ENCODE peak calls at places on chromosomes 11 and 22, in four cellular contexts. N is K562, C is HepG2, R is GM12878. W is an unnamed sample.

GRCh38 chr11:29131055-29131454 is 885.8 kb downstream of the KCNA4 start:
- DNase-seq in N (no peak), C (no peak), R (no peak), W (no peak)

GRCh38 chr22:38267086-38267485 is 5.7 kb downstream of the TMEM184B start:
- DNase-seq in N (peak), C (no peak), R (no peak), W (no peak)

GRCh38 chr22:47449508-47450270 is 687.2 kb downstream of the TBC1D22A start:
- DNase-seq in N (no peak), C (no peak), R (no peak), W (no peak)

GRCh38 chr11:117392001-117392690 is 64.5 kb downstream of the CEP164 start:
- DNase-seq in N (no peak), C (no peak), R (no peak), W (no peak)

GRCh38 chr11:112012877-112013276 is 12.3 kb upstream of the DLAT start:
- DNase-seq in N (peak), C (peak), R (no peak), W (no peak)

GRCh38 chr11:66039765-66040164 is 9.2 kb downstream of the GAL3ST3 start:
- DNase-seq in N (no peak), C (no peak), R (no peak), W (no peak)

GRCh38 chr11:57410287-57410686 is 16.6 kb downstream of the SLC43A3 start:
- DNase-seq in N (no peak), C (no peak), R (no peak), W (no peak)

GRCh38 chr22:42662114-42663021 is 13.2 kb upstream of the CYB5R3 start:
- DNase-seq in N (peak), C (no peak), R (no peak), W (peak)

GRCh38 chr22:19959043-19959586 is 17.5 kb upstream of the TXNRD2 start:
- DNase-seq in N (peak), C (peak), R (no peak), W (no peak)

GRCh38 chr22:39997421-39997820 is 2.7 kb downstream of the FAM83F start:
- DNase-seq in N (no peak), C (no peak), R (no peak), W (no peak)

GRCh38 chr11:132643239-132643638 is 889.1 kb downstream of the OPCML start:
- DNase-seq in N (no peak), C (no peak), R (no peak), W (no peak)

GRCh38 chr11:130480721-130481140 is 32.3 kb downstream of the ADAMTS15 start:
- DNase-seq in N (no peak), C (no peak), R (no peak), W (no peak)

GRCh38 chr11:74806267-74806666 is 57.6 kb downstream of the RNF169 start:
- DNase-seq in N (peak), C (peak), R (no peak), W (peak)

GRCh38 chr22:48432721-48433518 is 1394.8 kb downstream of the BRD1 start:
- DNase-seq in N (no peak), C (no peak), R (no peak), W (peak)

GRCh38 chr22:31244044-31244942 is 32.2 kb downstream of the LIMK2 start:
- DNase-seq in N (no peak), C (peak), R (no peak), W (peak)

GRCh38 chr11:76096552-76096951 is 109.8 kb downstream of the WNT11 start:
- DNase-seq in N (no peak), C (no peak), R (no peak), W (peak)

GRCh38 chr11:117725048-117725734 is 71.8 kb downstream of the DSCAML1 start:
- DNase-seq in N (no peak), C (no peak), R (no peak), W (no peak)

GRCh38 chr11:103947566-103947919 is 88.9 kb upstream of the DDI1 start:
- DNase-seq in N (no peak), C (no peak), R (no peak), W (no peak)

GRCh38 chr11:541433-541885 is 4.1 kb downstream of the LRRC56 start:
- DNase-seq in N (no peak), C (no peak), R (no peak), W (no peak)

DNA sequence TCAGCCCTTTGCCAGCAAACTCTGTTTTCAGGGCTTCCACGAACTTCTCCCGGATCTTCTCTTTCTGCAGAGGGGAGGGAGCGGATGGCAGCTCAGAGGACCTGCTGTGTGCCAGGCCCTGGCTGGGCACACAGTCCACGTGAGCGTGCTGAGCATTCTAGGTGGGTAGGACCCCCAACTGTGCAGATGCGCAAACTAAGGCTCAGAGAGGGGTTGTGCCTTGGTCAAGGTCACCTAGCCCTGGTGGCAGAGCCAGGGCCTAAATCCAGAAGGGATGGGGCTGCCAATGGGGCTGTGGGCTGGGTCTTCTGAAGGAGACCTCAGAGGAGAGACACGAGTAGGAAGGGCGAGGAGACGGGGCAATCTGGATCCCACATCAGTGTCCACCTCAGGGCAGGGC is 10.8 kb downstream of the PMM1 start:
- DNase-seq in N (no peak), C (no peak), R (no peak), W (no peak)
- TF ChIP-seq JUNB in N (no peak), C (no peak), R (no peak), W (no peak)

DNA sequence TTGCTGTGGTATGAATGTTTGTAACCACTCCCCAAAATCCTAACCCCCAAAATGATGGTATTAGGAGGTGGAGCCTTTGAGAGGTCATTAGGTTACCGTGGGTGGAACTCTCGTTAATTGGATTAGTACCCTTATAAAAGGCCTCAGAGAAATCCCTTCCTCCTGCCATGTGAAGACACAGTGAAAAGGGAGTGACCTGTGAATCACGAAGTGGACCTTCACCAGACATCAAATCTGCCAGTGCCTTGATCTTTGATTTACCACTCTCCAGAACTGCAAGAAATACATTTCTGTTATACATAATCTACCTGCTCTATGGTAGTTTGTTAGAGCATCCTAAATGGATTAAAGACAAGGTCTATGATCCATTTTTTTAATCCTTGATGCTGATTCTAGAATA is 12.6 kb upstream of the PICALM start:
- DNase-seq in N (no peak), C (no peak), R (no peak), W (no peak)
- TF ChIP-seq POLR2AphosphoS2 in N (no peak), C (no peak), R (no peak), W (no peak)

GRCh38 chr11:70662691-70663098 is 264.4 kb downstream of the CTTN start:
- DNase-seq in N (no peak), C (no peak), R (no peak), W (no peak)
- TF ChIP-seq CHD4 in N (no peak), C (no peak), R (no peak), W (no peak)

GRCh38 chr11:31248768-31249167 is 120.8 kb downstream of the DCDC1 start:
- DNase-seq in N (no peak), C (no peak), R (no peak), W (no peak)

GRCh38 chr11:31246451-31247165 is 122.9 kb downstream of the DCDC1 start:
- DNase-seq in N (no peak), C (no peak), R (no peak), W (no peak)
- TF ChIP-seq JUNB in N (no peak), C (no peak), R (no peak), W (no peak)